ENCODE peak calls at places on chromosomes 6 and 20, in six cellular contexts. One of them, this sample, is unnamed.

GRCh38 chr20:43358811-43359210 is 98.9 kb upstream of the SRSF6 start:
- DNase-seq in pancreas: no peak
- DNase-seq in Caco-2: no peak
- DNase-seq in mesendoderm: no peak
- DNase-seq in NB4: no peak
- DNase-seq in adrenal gland: no peak
- DNase-seq in this sample: no peak

GRCh38 chr6:61682562-61682961 is 603.5 kb downstream of the KHDRBS2 start:
- DNase-seq in pancreas: no peak
- DNase-seq in Caco-2: no peak
- DNase-seq in mesendoderm: peak
- DNase-seq in NB4: no peak
- DNase-seq in adrenal gland: no peak
- DNase-seq in this sample: no peak

GRCh38 chr6:41638002-41638800 is at the start of gene MDFI:
- DNase-seq in pancreas: no peak
- DNase-seq in Caco-2: no peak
- DNase-seq in mesendoderm: peak
- DNase-seq in NB4: no peak
- DNase-seq in adrenal gland: no peak
- DNase-seq in this sample: peak

GRCh38 chr6:9233226-9233625 is 797.9 kb upstream of the SLC35B3 start:
- DNase-seq in pancreas: no peak
- DNase-seq in Caco-2: no peak
- DNase-seq in mesendoderm: peak
- DNase-seq in NB4: no peak
- DNase-seq in adrenal gland: no peak
- DNase-seq in this sample: no peak

GRCh38 chr6:110331816-110332215 is 26.3 kb downstream of the METTL24 start:
- DNase-seq in pancreas: no peak
- DNase-seq in Caco-2: no peak
- DNase-seq in mesendoderm: peak
- DNase-seq in NB4: no peak
- DNase-seq in adrenal gland: no peak
- DNase-seq in this sample: peak

GRCh38 chr6:90610671-90611542 is 24.0 kb upstream of the MAP3K7 start:
- DNase-seq in pancreas: peak
- DNase-seq in Caco-2: no peak
- DNase-seq in mesendoderm: peak
- DNase-seq in NB4: peak
- DNase-seq in adrenal gland: peak
- DNase-seq in this sample: peak

GRCh38 chr6:25835442-25836283 is 3.8 kb upstream of the SLC17A1 start:
- DNase-seq in pancreas: no peak
- DNase-seq in Caco-2: peak
- DNase-seq in mesendoderm: peak
- DNase-seq in NB4: no peak
- DNase-seq in adrenal gland: no peak
- DNase-seq in this sample: no peak

GRCh38 chr6:31379850-31380249 is 22.9 kb upstream of the HLA-B start:
- DNase-seq in pancreas: no peak
- DNase-seq in Caco-2: no peak
- DNase-seq in mesendoderm: no peak
- DNase-seq in NB4: no peak
- DNase-seq in adrenal gland: peak
- DNase-seq in this sample: no peak

GRCh38 chr6:14272111-14273085 is 154.8 kb downstream of the CD83 start:
- DNase-seq in pancreas: no peak
- DNase-seq in Caco-2: no peak
- DNase-seq in mesendoderm: no peak
- DNase-seq in NB4: peak
- DNase-seq in adrenal gland: no peak
- DNase-seq in this sample: no peak

GRCh38 chr20:16672299-16672698 is 57.5 kb upstream of the SNRPB2 start:
- DNase-seq in pancreas: no peak
- DNase-seq in Caco-2: no peak
- DNase-seq in mesendoderm: no peak
- DNase-seq in NB4: no peak
- DNase-seq in adrenal gland: no peak
- DNase-seq in this sample: no peak

GRCh38 chr20:38418509-38419204 is 16.5 kb downstream of the SNHG17 start:
- DNase-seq in pancreas: no peak
- DNase-seq in Caco-2: peak
- DNase-seq in mesendoderm: no peak
- DNase-seq in NB4: no peak
- DNase-seq in adrenal gland: peak
- DNase-seq in this sample: no peak

GRCh38 chr6:40395066-40395697 is 192.0 kb downstream of the LRFN2 start:
- DNase-seq in pancreas: peak
- DNase-seq in Caco-2: no peak
- DNase-seq in mesendoderm: peak
- DNase-seq in NB4: no peak
- DNase-seq in adrenal gland: peak
- DNase-seq in this sample: no peak

GRCh38 chr20:45924391-45925261 is 9.9 kb upstream of the PCIF1 start:
- DNase-seq in pancreas: no peak
- DNase-seq in Caco-2: no peak
- DNase-seq in mesendoderm: no peak
- DNase-seq in NB4: no peak
- DNase-seq in adrenal gland: peak
- DNase-seq in this sample: no peak

GRCh38 chr6:37276916-37277509 is 19.1 kb upstream of the TMEM217 start:
- DNase-seq in pancreas: no peak
- DNase-seq in Caco-2: no peak
- DNase-seq in mesendoderm: no peak
- DNase-seq in NB4: no peak
- DNase-seq in adrenal gland: no peak
- DNase-seq in this sample: no peak

GRCh38 chr6:293185-294174 is 1.2 kb downstream of the DUSP22 start:
- DNase-seq in pancreas: no peak
- DNase-seq in Caco-2: no peak
- DNase-seq in mesendoderm: peak
- DNase-seq in NB4: peak
- DNase-seq in adrenal gland: no peak
- DNase-seq in this sample: peak

GRCh38 chr20:57450419-57450818 is 59.2 kb downstream of the RBM38 start:
- DNase-seq in pancreas: no peak
- DNase-seq in Caco-2: no peak
- DNase-seq in mesendoderm: no peak
- DNase-seq in NB4: peak
- DNase-seq in adrenal gland: peak
- DNase-seq in this sample: no peak

GRCh38 chr20:32970973-32971300 is 33.3 kb downstream of the SUN5 start:
- DNase-seq in pancreas: no peak
- DNase-seq in Caco-2: no peak
- DNase-seq in mesendoderm: no peak
- DNase-seq in NB4: no peak
- DNase-seq in adrenal gland: no peak
- DNase-seq in this sample: peak

GRCh38 chr6:40391086-40391485 is 196.1 kb downstream of the LRFN2 start:
- DNase-seq in pancreas: no peak
- DNase-seq in Caco-2: no peak
- DNase-seq in mesendoderm: no peak
- DNase-seq in NB4: no peak
- DNase-seq in adrenal gland: no peak
- DNase-seq in this sample: peak

GRCh38 chr6:3421763-3422456 is 34.9 kb downstream of the SLC22A23 start:
- DNase-seq in pancreas: no peak
- DNase-seq in Caco-2: no peak
- DNase-seq in mesendoderm: no peak
- DNase-seq in NB4: no peak
- DNase-seq in adrenal gland: no peak
- DNase-seq in this sample: no peak

GRCh38 chr6:84652356-84653026 is 111.9 kb downstream of the TBX18 start:
- DNase-seq in pancreas: no peak
- DNase-seq in Caco-2: no peak
- DNase-seq in mesendoderm: no peak
- DNase-seq in NB4: no peak
- DNase-seq in adrenal gland: no peak
- DNase-seq in this sample: no peak

GRCh38 chr20:51339721-51340450 is 202.6 kb downstream of the NFATC2 start:
- DNase-seq in pancreas: no peak
- DNase-seq in Caco-2: no peak
- DNase-seq in mesendoderm: no peak
- DNase-seq in NB4: no peak
- DNase-seq in adrenal gland: no peak
- DNase-seq in this sample: no peak

GRCh38 chr6:13766201-13766634 is 48.1 kb downstream of the MCUR1 start:
- DNase-seq in pancreas: no peak
- DNase-seq in Caco-2: no peak
- DNase-seq in mesendoderm: no peak
- DNase-seq in NB4: peak
- DNase-seq in adrenal gland: no peak
- DNase-seq in this sample: no peak

GRCh38 chr6:34151321-34152041 is 5.6 kb upstream of the GRM4 start:
- DNase-seq in pancreas: no peak
- DNase-seq in Caco-2: peak
- DNase-seq in mesendoderm: peak
- DNase-seq in NB4: no peak
- DNase-seq in adrenal gland: no peak
- DNase-seq in this sample: peak

GRCh38 chr6:95093154-95093553 is 484.2 kb upstream of the MANEA start:
- DNase-seq in pancreas: no peak
- DNase-seq in Caco-2: no peak
- DNase-seq in mesendoderm: no peak
- DNase-seq in NB4: no peak
- DNase-seq in adrenal gland: no peak
- DNase-seq in this sample: no peak

GRCh38 chr6:13272131-13273046 is 55.9 kb downstream of the TBC1D7 start:
- DNase-seq in pancreas: no peak
- DNase-seq in Caco-2: no peak
- DNase-seq in mesendoderm: no peak
- DNase-seq in NB4: peak
- DNase-seq in adrenal gland: peak
- DNase-seq in this sample: no peak

GRCh38 chr6:35034411-35035171 is 106.5 kb downstream of the TCP11 start:
- DNase-seq in pancreas: peak
- DNase-seq in Caco-2: no peak
- DNase-seq in mesendoderm: peak
- DNase-seq in NB4: peak
- DNase-seq in adrenal gland: no peak
- DNase-seq in this sample: no peak

GRCh38 chr6:50952092-50952932 is 133.6 kb downstream of the TFAP2B start:
- DNase-seq in pancreas: no peak
- DNase-seq in Caco-2: no peak
- DNase-seq in mesendoderm: peak
- DNase-seq in NB4: peak
- DNase-seq in adrenal gland: no peak
- DNase-seq in this sample: peak
- H3K4me3 ChIP-seq in pancreas: no peak
- H3K4me3 ChIP-seq in Caco-2: no peak
- H3K4me3 ChIP-seq in mesendoderm: no peak
- H3K4me3 ChIP-seq in NB4: no peak
- H3K4me3 ChIP-seq in adrenal gland: no peak
- H3K4me3 ChIP-seq in this sample: no peak

GRCh38 chr20:58969439-58969838 is 11.6 kb upstream of the NELFCD start:
- DNase-seq in pancreas: no peak
- DNase-seq in Caco-2: no peak
- DNase-seq in mesendoderm: no peak
- DNase-seq in NB4: no peak
- DNase-seq in adrenal gland: no peak
- DNase-seq in this sample: no peak

GRCh38 chr20:58970146-58970545 is 10.9 kb upstream of the NELFCD start:
- DNase-seq in pancreas: no peak
- DNase-seq in Caco-2: no peak
- DNase-seq in mesendoderm: no peak
- DNase-seq in NB4: no peak
- DNase-seq in adrenal gland: no peak
- DNase-seq in this sample: no peak

GRCh38 chr20:58963060-58963584 is 17.9 kb upstream of the NELFCD start:
- DNase-seq in pancreas: no peak
- DNase-seq in Caco-2: no peak
- DNase-seq in mesendoderm: peak
- DNase-seq in NB4: no peak
- DNase-seq in adrenal gland: no peak
- DNase-seq in this sample: peak

GRCh38 chr20:58967652-58968429 is 13.2 kb upstream of the NELFCD start:
- DNase-seq in pancreas: no peak
- DNase-seq in Caco-2: peak
- DNase-seq in mesendoderm: no peak
- DNase-seq in NB4: no peak
- DNase-seq in adrenal gland: no peak
- DNase-seq in this sample: no peak

GRCh38 chr20:58965270-58966064 is 15.6 kb upstream of the NELFCD start:
- DNase-seq in pancreas: no peak
- DNase-seq in Caco-2: no peak
- DNase-seq in mesendoderm: no peak
- DNase-seq in NB4: no peak
- DNase-seq in adrenal gland: no peak
- DNase-seq in this sample: peak
- H3K4me3 ChIP-seq in pancreas: no peak
- H3K4me3 ChIP-seq in Caco-2: no peak
- H3K4me3 ChIP-seq in mesendoderm: no peak
- H3K4me3 ChIP-seq in NB4: no peak
- H3K4me3 ChIP-seq in adrenal gland: no peak
- H3K4me3 ChIP-seq in this sample: no peak

DNA sequence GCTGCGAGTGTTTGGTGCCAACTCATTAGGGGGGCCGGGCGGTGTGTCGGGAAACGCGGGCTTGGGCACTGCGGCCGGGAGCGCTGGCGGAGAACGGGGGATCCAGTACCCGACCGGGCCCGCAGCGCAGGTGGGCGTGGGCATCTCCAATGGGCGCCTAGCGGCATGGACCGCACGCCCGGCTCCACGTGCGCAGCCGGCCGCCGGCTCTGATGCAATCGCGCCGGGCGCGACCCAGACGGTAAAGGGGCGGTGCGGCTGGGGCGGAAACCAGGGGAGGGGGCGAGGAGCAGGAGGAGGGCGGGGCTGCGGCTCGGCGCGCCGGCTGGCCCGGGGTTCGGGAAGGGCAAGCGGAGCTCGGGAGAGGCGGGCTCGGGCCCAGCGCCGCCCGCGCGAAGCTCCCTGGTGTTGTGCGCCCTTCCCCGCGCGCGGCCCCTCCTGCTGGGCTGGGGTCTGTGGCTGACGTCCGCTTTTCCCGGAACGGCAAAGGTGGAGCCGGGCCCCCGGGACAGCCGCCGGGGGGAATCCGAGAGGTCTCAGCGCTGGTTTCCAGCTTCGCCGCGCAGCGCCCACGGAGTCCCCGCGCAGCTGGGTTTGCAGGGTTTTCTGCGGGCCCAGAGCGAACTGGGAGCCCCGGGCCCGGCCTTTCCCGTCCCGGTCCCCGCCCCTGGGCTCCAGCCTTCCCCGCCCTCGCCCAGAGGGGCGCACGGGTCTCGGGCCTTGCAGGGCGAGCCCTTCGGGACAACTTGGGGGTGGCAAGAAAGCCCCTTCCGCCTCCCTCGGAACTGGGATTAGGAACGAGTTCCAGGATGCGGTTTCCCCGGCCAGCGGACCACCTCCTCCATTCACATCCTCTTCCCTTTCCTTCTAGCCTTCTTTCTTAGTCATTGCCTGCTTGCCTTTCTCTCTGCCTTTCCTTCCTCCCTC is 908 bp downstream of the MTHFD1L start:
- DNase-seq in pancreas: peak
- DNase-seq in Caco-2: peak
- DNase-seq in mesendoderm: peak
- DNase-seq in NB4: peak
- DNase-seq in adrenal gland: peak
- DNase-seq in this sample: peak
- H3K4me3 ChIP-seq in pancreas: peak
- H3K4me3 ChIP-seq in Caco-2: peak
- H3K4me3 ChIP-seq in mesendoderm: peak
- H3K4me3 ChIP-seq in NB4: peak
- H3K4me3 ChIP-seq in adrenal gland: peak
- H3K4me3 ChIP-seq in this sample: peak

GRCh38 chr6:151550618-151551017 is 56.8 kb downstream of the CCDC170 start:
- DNase-seq in pancreas: no peak
- DNase-seq in Caco-2: no peak
- DNase-seq in mesendoderm: no peak
- DNase-seq in NB4: no peak
- DNase-seq in adrenal gland: no peak
- DNase-seq in this sample: no peak
- H3K4me3 ChIP-seq in pancreas: no peak
- H3K4me3 ChIP-seq in Caco-2: no peak
- H3K4me3 ChIP-seq in mesendoderm: no peak
- H3K4me3 ChIP-seq in NB4: no peak
- H3K4me3 ChIP-seq in adrenal gland: no peak
- H3K4me3 ChIP-seq in this sample: no peak

This sample was measured in H7.